ENCODE peak calls at places on chromosomes 12 and 14, in nine cellular contexts. One of them, this sample, is unnamed.

GRCh38 chr12:56188116-56188785 is 1.0 kb downstream of the SMARCC2 start:
- DNase-seq in EH: peak; percentile 40
- DNase-seq in NCI-H1694: no peak
- DNase-seq in astrocyte of the cerebellum: no peak
- DNase-seq in RCC 7860: no peak
- DNase-seq in C1 segment of cervical spinal cord: no peak
- DNase-seq in Caki2: no peak
- DNase-seq in NB4: peak; percentile 58
- DNase-seq in memory B cell: no peak
- DNase-seq in this sample: no peak

GRCh38 chr12:3207858-3208257 is 130.7 kb downstream of the TSPAN9 start:
- DNase-seq in EH: no peak
- DNase-seq in NCI-H1694: no peak
- DNase-seq in astrocyte of the cerebellum: no peak
- DNase-seq in RCC 7860: no peak
- DNase-seq in C1 segment of cervical spinal cord: no peak
- DNase-seq in Caki2: no peak
- DNase-seq in NB4: peak; percentile 62
- DNase-seq in memory B cell: no peak
- DNase-seq in this sample: peak; percentile 22

GRCh38 chr14:62143235-62143634 is 381.0 kb downstream of the SNAPC1 start:
- DNase-seq in EH: peak; percentile 37
- DNase-seq in NCI-H1694: no peak
- DNase-seq in astrocyte of the cerebellum: peak; percentile 33
- DNase-seq in RCC 7860: no peak
- DNase-seq in C1 segment of cervical spinal cord: no peak
- DNase-seq in Caki2: no peak
- DNase-seq in NB4: no peak
- DNase-seq in memory B cell: no peak
- DNase-seq in this sample: peak; percentile 30

GRCh38 chr14:100530270-100531072 is 56.7 kb downstream of the BEGAIN start:
- DNase-seq in EH: no peak
- DNase-seq in NCI-H1694: no peak
- DNase-seq in astrocyte of the cerebellum: no peak
- DNase-seq in RCC 7860: no peak
- DNase-seq in C1 segment of cervical spinal cord: no peak
- DNase-seq in Caki2: no peak
- DNase-seq in NB4: no peak
- DNase-seq in memory B cell: no peak
- DNase-seq in this sample: no peak

GRCh38 chr12:101186291-101186690 is 23.7 kb downstream of the SLC5A8 start:
- DNase-seq in EH: no peak
- DNase-seq in NCI-H1694: no peak
- DNase-seq in astrocyte of the cerebellum: no peak
- DNase-seq in RCC 7860: no peak
- DNase-seq in C1 segment of cervical spinal cord: no peak
- DNase-seq in Caki2: no peak
- DNase-seq in NB4: peak; percentile 80
- DNase-seq in memory B cell: no peak
- DNase-seq in this sample: no peak

GRCh38 chr14:65804752-65805473 is 392.4 kb downstream of the FUT8 start:
- DNase-seq in EH: no peak
- DNase-seq in NCI-H1694: no peak
- DNase-seq in astrocyte of the cerebellum: no peak
- DNase-seq in RCC 7860: no peak
- DNase-seq in C1 segment of cervical spinal cord: no peak
- DNase-seq in Caki2: no peak
- DNase-seq in NB4: no peak
- DNase-seq in memory B cell: no peak
- DNase-seq in this sample: no peak

GRCh38 chr12:120739031-120739762 is 13.6 kb downstream of the ACADS start:
- DNase-seq in EH: no peak
- DNase-seq in NCI-H1694: no peak
- DNase-seq in astrocyte of the cerebellum: no peak
- DNase-seq in RCC 7860: no peak
- DNase-seq in C1 segment of cervical spinal cord: no peak
- DNase-seq in Caki2: no peak
- DNase-seq in NB4: peak; percentile 60
- DNase-seq in memory B cell: no peak
- DNase-seq in this sample: no peak

GRCh38 chr14:74959596-74960180 is 4.3 kb upstream of the PGF start:
- DNase-seq in EH: no peak
- DNase-seq in NCI-H1694: no peak
- DNase-seq in astrocyte of the cerebellum: no peak
- DNase-seq in RCC 7860: no peak
- DNase-seq in C1 segment of cervical spinal cord: no peak
- DNase-seq in Caki2: no peak
- DNase-seq in NB4: no peak
- DNase-seq in memory B cell: no peak
- DNase-seq in this sample: peak; percentile 90

GRCh38 chr12:7091660-7092228 is 501 bp downstream of the C1R start:
- DNase-seq in EH: peak; percentile 45
- DNase-seq in NCI-H1694: no peak
- DNase-seq in astrocyte of the cerebellum: no peak
- DNase-seq in RCC 7860: no peak
- DNase-seq in C1 segment of cervical spinal cord: no peak
- DNase-seq in Caki2: no peak
- DNase-seq in NB4: no peak
- DNase-seq in memory B cell: no peak
- DNase-seq in this sample: no peak

GRCh38 chr12:63841611-63842010 is 2.9 kb upstream of the SRGAP1 start:
- DNase-seq in EH: no peak
- DNase-seq in NCI-H1694: no peak
- DNase-seq in astrocyte of the cerebellum: no peak
- DNase-seq in RCC 7860: no peak
- DNase-seq in C1 segment of cervical spinal cord: no peak
- DNase-seq in Caki2: no peak
- DNase-seq in NB4: no peak
- DNase-seq in memory B cell: no peak
- DNase-seq in this sample: no peak

GRCh38 chr12:110355080-110355479 is 48.4 kb downstream of the ANAPC7 start:
- DNase-seq in EH: peak; percentile 59
- DNase-seq in NCI-H1694: peak; percentile 13
- DNase-seq in astrocyte of the cerebellum: no peak
- DNase-seq in RCC 7860: peak; percentile 11
- DNase-seq in C1 segment of cervical spinal cord: no peak
- DNase-seq in Caki2: no peak
- DNase-seq in NB4: peak; percentile 62
- DNase-seq in memory B cell: no peak
- DNase-seq in this sample: peak; percentile 57

GRCh38 chr12:105799103-105799502 is 339.7 kb downstream of the NUAK1 start:
- DNase-seq in EH: peak; percentile 23
- DNase-seq in NCI-H1694: no peak
- DNase-seq in astrocyte of the cerebellum: no peak
- DNase-seq in RCC 7860: no peak
- DNase-seq in C1 segment of cervical spinal cord: no peak
- DNase-seq in Caki2: no peak
- DNase-seq in NB4: no peak
- DNase-seq in memory B cell: no peak
- DNase-seq in this sample: no peak

GRCh38 chr12:130621696-130622298 is 94.3 kb downstream of the RIMBP2 start:
- DNase-seq in EH: no peak
- DNase-seq in NCI-H1694: no peak
- DNase-seq in astrocyte of the cerebellum: no peak
- DNase-seq in RCC 7860: no peak
- DNase-seq in C1 segment of cervical spinal cord: no peak
- DNase-seq in Caki2: no peak
- DNase-seq in NB4: no peak
- DNase-seq in memory B cell: no peak
- DNase-seq in this sample: no peak

GRCh38 chr14:23387916-23388882 is 11.4 kb downstream of the CMTM5 start:
- DNase-seq in EH: no peak
- DNase-seq in NCI-H1694: no peak
- DNase-seq in astrocyte of the cerebellum: no peak
- DNase-seq in RCC 7860: no peak
- DNase-seq in C1 segment of cervical spinal cord: no peak
- DNase-seq in Caki2: no peak
- DNase-seq in NB4: no peak
- DNase-seq in memory B cell: no peak
- DNase-seq in this sample: no peak

GRCh38 chr14:68793734-68794129 is 865 bp upstream of the ZFP36L1 start:
- DNase-seq in EH: no peak
- DNase-seq in NCI-H1694: no peak
- DNase-seq in astrocyte of the cerebellum: no peak
- DNase-seq in RCC 7860: no peak
- DNase-seq in C1 segment of cervical spinal cord: no peak
- DNase-seq in Caki2: no peak
- DNase-seq in NB4: no peak
- DNase-seq in memory B cell: no peak
- DNase-seq in this sample: no peak

GRCh38 chr12:76024942-76025600 is 6.5 kb downstream of the PHLDA1 start:
- DNase-seq in EH: peak; percentile 76
- DNase-seq in NCI-H1694: no peak
- DNase-seq in astrocyte of the cerebellum: peak; percentile 66
- DNase-seq in RCC 7860: peak; percentile 57
- DNase-seq in C1 segment of cervical spinal cord: no peak
- DNase-seq in Caki2: peak; percentile 59
- DNase-seq in NB4: peak; percentile 90
- DNase-seq in memory B cell: no peak
- DNase-seq in this sample: peak; percentile 77

GRCh38 chr12:4274396-4274959 is 916 bp downstream of the CCND2 start:
- DNase-seq in EH: no peak
- DNase-seq in NCI-H1694: no peak
- DNase-seq in astrocyte of the cerebellum: no peak
- DNase-seq in RCC 7860: no peak
- DNase-seq in C1 segment of cervical spinal cord: peak; percentile 58
- DNase-seq in Caki2: no peak
- DNase-seq in NB4: peak; percentile 50
- DNase-seq in memory B cell: peak; percentile 30
- DNase-seq in this sample: no peak

GRCh38 chr12:109720152-109720855 is 6.7 kb downstream of the FAM222A start:
- DNase-seq in EH: no peak
- DNase-seq in NCI-H1694: no peak
- DNase-seq in astrocyte of the cerebellum: no peak
- DNase-seq in RCC 7860: no peak
- DNase-seq in C1 segment of cervical spinal cord: peak; percentile 80
- DNase-seq in Caki2: no peak
- DNase-seq in NB4: no peak
- DNase-seq in memory B cell: no peak
- DNase-seq in this sample: no peak

GRCh38 chr14:66066991-66067788 is 419.0 kb upstream of the CCDC196 start:
- DNase-seq in EH: no peak
- DNase-seq in NCI-H1694: peak; percentile 83
- DNase-seq in astrocyte of the cerebellum: no peak
- DNase-seq in RCC 7860: no peak
- DNase-seq in C1 segment of cervical spinal cord: no peak
- DNase-seq in Caki2: no peak
- DNase-seq in NB4: no peak
- DNase-seq in memory B cell: no peak
- DNase-seq in this sample: no peak

GRCh38 chr12:100234591-100235304 is 32.1 kb downstream of the DEPDC4 start:
- DNase-seq in EH: peak; percentile 61
- DNase-seq in NCI-H1694: peak; percentile 59
- DNase-seq in astrocyte of the cerebellum: peak; percentile 37
- DNase-seq in RCC 7860: peak; percentile 31
- DNase-seq in C1 segment of cervical spinal cord: no peak
- DNase-seq in Caki2: peak; percentile 10
- DNase-seq in NB4: peak; percentile 68
- DNase-seq in memory B cell: no peak
- DNase-seq in this sample: peak; percentile 64

GRCh38 chr12:107791465-107792089 is 17.1 kb downstream of the ASCL4 start:
- DNase-seq in EH: no peak
- DNase-seq in NCI-H1694: no peak
- DNase-seq in astrocyte of the cerebellum: no peak
- DNase-seq in RCC 7860: no peak
- DNase-seq in C1 segment of cervical spinal cord: no peak
- DNase-seq in Caki2: no peak
- DNase-seq in NB4: no peak
- DNase-seq in memory B cell: no peak
- DNase-seq in this sample: no peak

GRCh38 chr12:13075114-13075471 is 28.4 kb downstream of the GSG1 start:
- DNase-seq in EH: peak; percentile 70
- DNase-seq in NCI-H1694: no peak
- DNase-seq in astrocyte of the cerebellum: no peak
- DNase-seq in RCC 7860: no peak
- DNase-seq in C1 segment of cervical spinal cord: no peak
- DNase-seq in Caki2: no peak
- DNase-seq in NB4: no peak
- DNase-seq in memory B cell: no peak
- DNase-seq in this sample: no peak

GRCh38 chr12:95083938-95084337 is 10.5 kb upstream of the NR2C1 start:
- DNase-seq in EH: peak; percentile 88
- DNase-seq in NCI-H1694: no peak
- DNase-seq in astrocyte of the cerebellum: peak; percentile 84
- DNase-seq in RCC 7860: peak; percentile 56
- DNase-seq in C1 segment of cervical spinal cord: no peak
- DNase-seq in Caki2: peak; percentile 73
- DNase-seq in NB4: no peak
- DNase-seq in memory B cell: no peak
- DNase-seq in this sample: no peak

GRCh38 chr14:69259531-69260245 is at the start of gene GALNT16:
- DNase-seq in EH: peak; percentile 33
- DNase-seq in NCI-H1694: no peak
- DNase-seq in astrocyte of the cerebellum: no peak
- DNase-seq in RCC 7860: no peak
- DNase-seq in C1 segment of cervical spinal cord: peak; percentile 54
- DNase-seq in Caki2: peak; percentile 8
- DNase-seq in NB4: no peak
- DNase-seq in memory B cell: peak; percentile 24
- DNase-seq in this sample: peak; percentile 22

GRCh38 chr12:11652351-11653040 is 3.0 kb downstream of the ETV6 start:
- DNase-seq in EH: peak; percentile 76
- DNase-seq in NCI-H1694: no peak
- DNase-seq in astrocyte of the cerebellum: no peak
- DNase-seq in RCC 7860: peak; percentile 44
- DNase-seq in C1 segment of cervical spinal cord: peak; percentile 40
- DNase-seq in Caki2: peak; percentile 68
- DNase-seq in NB4: peak; percentile 85
- DNase-seq in memory B cell: peak; percentile 23
- DNase-seq in this sample: no peak

GRCh38 chr12:6218526-6218925 is 18.3 kb downstream of the CD9 start:
- DNase-seq in EH: peak; percentile 12
- DNase-seq in NCI-H1694: no peak
- DNase-seq in astrocyte of the cerebellum: no peak
- DNase-seq in RCC 7860: no peak
- DNase-seq in C1 segment of cervical spinal cord: no peak
- DNase-seq in Caki2: no peak
- DNase-seq in NB4: no peak
- DNase-seq in memory B cell: no peak
- DNase-seq in this sample: peak; percentile 87

GRCh38 chr14:68191567-68192321 is 372.2 kb downstream of the RAD51B start:
- DNase-seq in EH: peak; percentile 5
- DNase-seq in NCI-H1694: no peak
- DNase-seq in astrocyte of the cerebellum: no peak
- DNase-seq in RCC 7860: peak; percentile 87
- DNase-seq in C1 segment of cervical spinal cord: no peak
- DNase-seq in Caki2: peak; percentile 97
- DNase-seq in NB4: no peak
- DNase-seq in memory B cell: no peak
- DNase-seq in this sample: peak; percentile 89

GRCh38 chr14:86781111-86781510 is 1211.9 kb downstream of the GALC start:
- DNase-seq in EH: no peak
- DNase-seq in NCI-H1694: no peak
- DNase-seq in astrocyte of the cerebellum: no peak
- DNase-seq in RCC 7860: no peak
- DNase-seq in C1 segment of cervical spinal cord: no peak
- DNase-seq in Caki2: no peak
- DNase-seq in NB4: no peak
- DNase-seq in memory B cell: no peak
- DNase-seq in this sample: no peak

GRCh38 chr14:76911473-76911872 is 85.3 kb downstream of the LRRC74A start:
- DNase-seq in EH: no peak
- DNase-seq in NCI-H1694: no peak
- DNase-seq in astrocyte of the cerebellum: no peak
- DNase-seq in RCC 7860: no peak
- DNase-seq in C1 segment of cervical spinal cord: no peak
- DNase-seq in Caki2: no peak
- DNase-seq in NB4: no peak
- DNase-seq in memory B cell: no peak
- DNase-seq in this sample: no peak

GRCh38 chr12:130084359-130084758 is 77.9 kb upstream of the FZD10 start:
- DNase-seq in EH: no peak
- DNase-seq in NCI-H1694: no peak
- DNase-seq in astrocyte of the cerebellum: no peak
- DNase-seq in RCC 7860: no peak
- DNase-seq in C1 segment of cervical spinal cord: no peak
- DNase-seq in Caki2: peak; percentile 7
- DNase-seq in NB4: no peak
- DNase-seq in memory B cell: no peak
- DNase-seq in this sample: no peak

GRCh38 chr12:67539329-67539728 is 109.2 kb upstream of the DYRK2 start:
- DNase-seq in EH: no peak
- DNase-seq in NCI-H1694: no peak
- DNase-seq in astrocyte of the cerebellum: no peak
- DNase-seq in RCC 7860: no peak
- DNase-seq in C1 segment of cervical spinal cord: no peak
- DNase-seq in Caki2: no peak
- DNase-seq in NB4: no peak
- DNase-seq in memory B cell: no peak
- DNase-seq in this sample: no peak